ENCODE peak calls at places on chromosomes 7 and 10, in five cellular contexts. One of them, this sample, is unnamed.

GRCh38 chr10:86486856-86487255 is 34.7 kb downstream of the WAPL start:
- DNase-seq in esophagus squamous epithelium: no peak
- DNase-seq in CD8-positive, alpha-beta memory T cell: no peak
- DNase-seq in heart left ventricle: no peak
- DNase-seq in psoas muscle: no peak
- DNase-seq in this sample: no peak

GRCh38 chr7:159114981-159115380 is 29.7 kb downstream of the VIPR2 start:
- DNase-seq in esophagus squamous epithelium: no peak
- DNase-seq in CD8-positive, alpha-beta memory T cell: no peak
- DNase-seq in psoas muscle: peak; percentile 6
- DNase-seq in heart left ventricle: no peak
- DNase-seq in this sample: peak; percentile 61

GRCh38 chr7:44564606-44565005 is 9.1 kb downstream of the DDX56 start:
- DNase-seq in CD8-positive, alpha-beta memory T cell: no peak
- DNase-seq in psoas muscle: no peak
- DNase-seq in heart left ventricle: no peak
- DNase-seq in esophagus squamous epithelium: no peak
- DNase-seq in this sample: no peak

GRCh38 chr7:123635551-123636359 is 19.9 kb upstream of the LMOD2 start:
- DNase-seq in heart left ventricle: no peak
- DNase-seq in psoas muscle: no peak
- DNase-seq in CD8-positive, alpha-beta memory T cell: no peak
- DNase-seq in esophagus squamous epithelium: no peak
- DNase-seq in this sample: no peak

GRCh38 chr10:83367036-83367435 is 772.3 kb upstream of the GHITM start:
- DNase-seq in psoas muscle: no peak
- DNase-seq in CD8-positive, alpha-beta memory T cell: no peak
- DNase-seq in heart left ventricle: no peak
- DNase-seq in esophagus squamous epithelium: no peak
- DNase-seq in this sample: no peak

GRCh38 chr7:107920048-107920772 is 29.2 kb downstream of the DLD start:
- DNase-seq in heart left ventricle: no peak
- DNase-seq in psoas muscle: no peak
- DNase-seq in esophagus squamous epithelium: no peak
- DNase-seq in CD8-positive, alpha-beta memory T cell: no peak
- DNase-seq in this sample: no peak

GRCh38 chr10:71302874-71303568 is 16.0 kb upstream of the SLC29A3 start:
- DNase-seq in heart left ventricle: no peak
- DNase-seq in psoas muscle: no peak
- DNase-seq in CD8-positive, alpha-beta memory T cell: no peak
- DNase-seq in esophagus squamous epithelium: no peak
- DNase-seq in this sample: no peak

GRCh38 chr7:104963991-104964385 is 50.0 kb upstream of the KMT2E start:
- DNase-seq in psoas muscle: no peak
- DNase-seq in esophagus squamous epithelium: no peak
- DNase-seq in heart left ventricle: no peak
- DNase-seq in CD8-positive, alpha-beta memory T cell: no peak
- DNase-seq in this sample: no peak

GRCh38 chr10:32004161-32004591 is 52.0 kb downstream of the KIF5B start:
- DNase-seq in heart left ventricle: peak; percentile 21
- DNase-seq in esophagus squamous epithelium: no peak
- DNase-seq in psoas muscle: peak; percentile 63
- DNase-seq in CD8-positive, alpha-beta memory T cell: no peak
- DNase-seq in this sample: no peak

GRCh38 chr7:36400606-36401005 is 10.9 kb downstream of the ANLN start:
- DNase-seq in esophagus squamous epithelium: no peak
- DNase-seq in psoas muscle: no peak
- DNase-seq in heart left ventricle: no peak
- DNase-seq in CD8-positive, alpha-beta memory T cell: no peak
- DNase-seq in this sample: no peak

GRCh38 chr7:99997545-99998137 is 17.8 kb upstream of the ZKSCAN1 start:
- DNase-seq in esophagus squamous epithelium: no peak
- DNase-seq in psoas muscle: peak; percentile 45
- DNase-seq in CD8-positive, alpha-beta memory T cell: peak; percentile 86
- DNase-seq in heart left ventricle: peak; percentile 42
- DNase-seq in this sample: no peak
- H3K4me1 ChIP-seq in esophagus squamous epithelium: peaks cover 37% of the 10 kb centered on the region
- H3K4me1 ChIP-seq in psoas muscle: no peaks in the 10 kb centered on the region
- H3K4me1 ChIP-seq in CD8-positive, alpha-beta memory T cell: peaks cover 15% of the 10 kb centered on the region
- H3K4me1 ChIP-seq in heart left ventricle: no peaks in the 10 kb centered on the region
- H3K4me1 ChIP-seq in this sample: peaks cover 8% of the 10 kb centered on the region

GRCh38 chr10:119138341-119139306 is 26.9 kb downstream of the SFXN4 start:
- DNase-seq in psoas muscle: no peak
- DNase-seq in CD8-positive, alpha-beta memory T cell: no peak
- DNase-seq in esophagus squamous epithelium: no peak
- DNase-seq in heart left ventricle: no peak
- DNase-seq in this sample: no peak

GRCh38 chr10:119140603-119141245 is 24.8 kb downstream of the SFXN4 start:
- DNase-seq in CD8-positive, alpha-beta memory T cell: no peak
- DNase-seq in psoas muscle: no peak
- DNase-seq in esophagus squamous epithelium: no peak
- DNase-seq in heart left ventricle: no peak
- DNase-seq in this sample: no peak

GRCh38 chr10:119139464-119140067 is 25.9 kb downstream of the SFXN4 start:
- DNase-seq in esophagus squamous epithelium: no peak
- DNase-seq in heart left ventricle: no peak
- DNase-seq in CD8-positive, alpha-beta memory T cell: peak; percentile 70
- DNase-seq in psoas muscle: no peak
- DNase-seq in this sample: no peak

GRCh38 chr10:119149157-119149556 is 16.4 kb downstream of the SFXN4 start:
- DNase-seq in psoas muscle: no peak
- DNase-seq in esophagus squamous epithelium: no peak
- DNase-seq in CD8-positive, alpha-beta memory T cell: no peak
- DNase-seq in heart left ventricle: no peak
- DNase-seq in this sample: no peak

DNA sequence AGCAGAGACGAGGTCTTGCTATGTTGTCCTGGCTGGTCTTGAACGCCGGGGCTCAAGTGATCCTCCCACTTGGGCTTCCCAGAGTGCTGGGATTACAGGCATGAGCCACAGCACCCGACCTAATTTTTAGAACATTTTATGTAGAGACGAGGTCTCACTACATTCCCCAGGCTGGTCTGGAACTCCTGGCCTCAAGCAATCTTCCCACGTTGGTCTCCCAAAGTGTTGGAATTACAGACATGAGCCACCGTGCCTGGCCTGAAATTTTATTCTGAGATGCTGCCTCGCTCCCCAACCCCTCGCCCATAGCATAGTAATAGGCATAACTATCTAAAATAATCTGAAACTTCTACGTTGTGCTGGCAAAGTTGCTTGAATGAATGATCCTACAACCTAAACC is 21.9 kb downstream of the SFXN4 start:
- DNase-seq in psoas muscle: no peak
- DNase-seq in CD8-positive, alpha-beta memory T cell: no peak
- DNase-seq in heart left ventricle: no peak
- DNase-seq in esophagus squamous epithelium: no peak
- DNase-seq in this sample: no peak
- H3K4me3 ChIP-seq in psoas muscle: no peak overlapping the region
- H3K4me3 ChIP-seq in CD8-positive, alpha-beta memory T cell: no peak overlapping the region
- H3K4me3 ChIP-seq in heart left ventricle: no peak overlapping the region
- H3K4me3 ChIP-seq in esophagus squamous epithelium: no peak overlapping the region
- H3K4me3 ChIP-seq in this sample: no peak overlapping the region

DNA sequence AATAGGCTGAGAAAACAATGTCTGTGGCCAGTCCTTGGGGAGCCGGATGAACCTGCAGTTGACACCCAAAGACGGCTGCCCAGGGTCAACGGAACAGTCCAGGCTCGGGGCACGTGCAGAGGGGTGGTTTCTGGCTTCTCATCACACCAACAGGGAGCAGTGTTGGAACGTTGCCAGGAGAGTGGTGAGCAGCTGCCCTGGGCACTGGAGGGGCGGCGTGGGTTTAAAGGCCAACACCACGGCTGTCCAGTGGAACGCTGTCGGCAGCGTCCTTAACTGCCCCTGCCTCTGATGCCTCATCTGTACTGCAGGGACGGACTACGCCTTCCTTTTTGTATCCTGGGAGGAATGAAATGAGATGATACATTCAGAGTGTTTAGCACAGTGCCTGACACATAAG is 19.8 kb downstream of the JCAD start:
- DNase-seq in CD8-positive, alpha-beta memory T cell: no peak
- DNase-seq in psoas muscle: no peak
- DNase-seq in heart left ventricle: no peak
- DNase-seq in esophagus squamous epithelium: no peak
- DNase-seq in this sample: no peak
- H3K27ac ChIP-seq in CD8-positive, alpha-beta memory T cell: no peak overlapping the region
- H3K27ac ChIP-seq in psoas muscle: no peak overlapping the region
- H3K27ac ChIP-seq in heart left ventricle: peak overlapping the region; percentile 66
- H3K27ac ChIP-seq in esophagus squamous epithelium: peak overlapping the region; percentile 9
- H3K27ac ChIP-seq in this sample: peak overlapping the region; percentile 58

DNA sequence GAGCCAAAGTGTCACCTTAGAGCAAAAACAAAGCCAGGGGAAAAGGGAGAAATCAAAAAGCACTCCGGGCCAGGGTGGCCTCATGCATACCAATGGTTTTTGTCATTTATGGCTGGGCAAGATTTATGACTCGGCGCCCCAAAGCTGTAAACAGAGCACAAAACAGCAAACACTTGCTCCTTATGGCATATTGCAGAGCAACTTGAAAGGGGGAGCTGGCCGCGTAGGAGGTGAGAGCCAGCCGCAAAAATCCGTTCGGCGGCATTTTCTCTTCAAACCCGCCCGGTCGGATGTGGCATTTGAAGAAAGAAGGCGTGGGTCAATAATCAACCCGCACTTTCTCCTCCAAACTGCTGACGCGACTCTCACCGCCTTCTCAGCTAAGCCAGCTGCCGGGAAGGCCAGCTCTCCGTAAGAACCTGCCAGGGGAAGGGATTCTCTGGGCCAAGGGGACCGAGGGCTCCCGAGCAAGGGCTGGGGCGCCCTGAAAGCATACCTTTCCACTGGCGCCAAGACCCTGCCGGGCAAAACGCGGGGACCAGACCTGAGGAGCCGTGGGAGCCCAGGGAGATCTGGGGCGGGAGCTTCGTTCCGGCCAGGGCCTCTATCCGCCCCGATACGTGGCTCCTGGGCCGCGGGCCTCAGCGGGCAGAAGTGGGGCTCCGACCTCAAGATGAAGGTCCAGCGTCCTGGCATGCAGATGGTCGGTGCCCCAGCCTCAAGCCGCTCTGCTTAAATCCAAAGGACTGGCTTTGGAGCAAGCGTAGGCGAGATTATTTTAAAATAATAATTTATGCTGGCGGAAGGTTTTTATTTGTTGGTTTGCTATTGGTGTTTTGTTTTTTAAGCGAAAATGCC is 12.9 kb upstream of the HOXA2 start:
- DNase-seq in CD8-positive, alpha-beta memory T cell: no peak
- DNase-seq in psoas muscle: no peak
- DNase-seq in heart left ventricle: no peak
- DNase-seq in esophagus squamous epithelium: no peak
- DNase-seq in this sample: no peak
- H3K4me1 ChIP-seq in CD8-positive, alpha-beta memory T cell: no peaks in the 10 kb centered on the region
- H3K4me1 ChIP-seq in psoas muscle: peaks cover 34% of the 10 kb centered on the region
- H3K4me1 ChIP-seq in heart left ventricle: no peaks in the 10 kb centered on the region
- H3K4me1 ChIP-seq in esophagus squamous epithelium: peaks cover 74% of the 10 kb centered on the region
- H3K4me1 ChIP-seq in this sample: peaks cover under 1% of the 10 kb centered on the region

This sample was measured in ascending aorta.